ENCODE peak calls at places on chromosomes 2 and 18, in nine cellular contexts. S, R, L, O, M, G, T, U and E are unnamed samples.
A peak's percentile ranks its signal among the peaks of the same experiment; 100 is the strongest.

GRCh38 chr2:29810956-29811355 is 110.4 kb downstream of the ALK start:
- DNase-seq in S (peak; percentile 5), R (no peak), L (no peak), O (no peak), M (no peak), G (no peak), T (no peak), U (no peak), E (no peak)

GRCh38 chr2:76381624-76382023 is 670.9 kb upstream of the GCFC2 start:
- DNase-seq in S (no peak), R (no peak), L (no peak), O (no peak), M (no peak), G (no peak), T (no peak), U (no peak), E (no peak)

GRCh38 chr18:74796928-74797576 is 199.4 kb downstream of the ZNF407 start:
- DNase-seq in S (peak; percentile 46), R (peak; percentile 59), L (no peak), O (peak; percentile 44), M (no peak), G (peak; percentile 24), T (peak; percentile 34), U (no peak), E (no peak)

GRCh38 chr2:174184504-174184903 is 63.8 kb downstream of the OLA1 start:
- DNase-seq in S (no peak), R (no peak), L (no peak), O (no peak), M (no peak), G (no peak), T (no peak), U (no peak), E (no peak)

GRCh38 chr2:149661844-149662243 is 74.3 kb upstream of the MMADHC start:
- DNase-seq in S (peak; percentile 86), R (peak; percentile 71), L (no peak), O (peak; percentile 41), M (no peak), G (peak; percentile 37), T (peak; percentile 60), U (peak; percentile 30), E (no peak)

GRCh38 chr2:213199871-213200270 is 48.5 kb upstream of the IKZF2 start:
- DNase-seq in S (no peak), R (peak; percentile 63), L (no peak), O (peak; percentile 79), M (no peak), G (no peak), T (no peak), U (no peak), E (no peak)

GRCh38 chr2:109644571-109645275 is 30.6 kb downstream of the SOWAHC start:
- DNase-seq in S (peak; percentile 38), R (no peak), L (peak; percentile 61), O (no peak), M (no peak), G (no peak), T (no peak), U (peak; percentile 40), E (no peak)

GRCh38 chr2:56741601-56742102 is 557.9 kb downstream of the CCDC85A start:
- DNase-seq in S (peak; percentile 93), R (peak; percentile 92), L (peak; percentile 60), O (peak; percentile 88), M (no peak), G (no peak), T (peak; percentile 77), U (peak; percentile 58), E (peak; percentile 29)

GRCh38 chr18:62716679-62717058 is 1.3 kb downstream of the PHLPP1 start:
- DNase-seq in S (peak; percentile 39), R (no peak), L (no peak), O (peak; percentile 14), M (peak; percentile 51), G (no peak), T (no peak), U (peak; percentile 53), E (no peak)

GRCh38 chr2:239824051-239824694 is 201.0 kb downstream of the NDUFA10 start:
- DNase-seq in S (peak; percentile 91), R (no peak), L (peak; percentile 48), O (no peak), M (peak; percentile 9), G (no peak), T (peak; percentile 29), U (peak; percentile 40), E (no peak)

GRCh38 chr2:41414486-41415230 is 633.2 kb upstream of the PKDCC start:
- DNase-seq in S (peak; percentile 81), R (peak; percentile 65), L (no peak), O (peak; percentile 20), M (no peak), G (no peak), T (no peak), U (no peak), E (peak; percentile 17)

GRCh38 chr2:10608273-10608672 is 81.5 kb downstream of the NOL10 start:
- DNase-seq in S (peak; percentile 33), R (no peak), L (no peak), O (no peak), M (no peak), G (no peak), T (no peak), U (no peak), E (no peak)

GRCh38 chr18:59957957-59958356 is 58.2 kb downstream of the PMAIP1 start:
- DNase-seq in S (peak; percentile 74), R (peak; percentile 49), L (no peak), O (peak; percentile 66), M (peak; percentile 61), G (peak; percentile 41), T (peak; percentile 41), U (no peak), E (peak; percentile 43)

GRCh38 chr2:215728504-215729065 is 284.8 kb downstream of the MREG start:
- DNase-seq in S (peak; percentile 91), R (peak; percentile 98), L (no peak), O (peak; percentile 99), M (no peak), G (peak; percentile 72), T (no peak), U (peak; percentile 59), E (peak; percentile 78)

GRCh38 chr2:110876167-110876999 is 144.0 kb downstream of the ACOXL start:
- DNase-seq in S (no peak), R (no peak), L (no peak), O (no peak), M (no peak), G (no peak), T (no peak), U (no peak), E (no peak)
- TF ChIP-seq CTCF in S (peak; percentile 53), R (no peak), L (no peak), O (no peak), M (no peak), G (no peak), T (no peak), U (no peak), E (peak; percentile 12)

DNA sequence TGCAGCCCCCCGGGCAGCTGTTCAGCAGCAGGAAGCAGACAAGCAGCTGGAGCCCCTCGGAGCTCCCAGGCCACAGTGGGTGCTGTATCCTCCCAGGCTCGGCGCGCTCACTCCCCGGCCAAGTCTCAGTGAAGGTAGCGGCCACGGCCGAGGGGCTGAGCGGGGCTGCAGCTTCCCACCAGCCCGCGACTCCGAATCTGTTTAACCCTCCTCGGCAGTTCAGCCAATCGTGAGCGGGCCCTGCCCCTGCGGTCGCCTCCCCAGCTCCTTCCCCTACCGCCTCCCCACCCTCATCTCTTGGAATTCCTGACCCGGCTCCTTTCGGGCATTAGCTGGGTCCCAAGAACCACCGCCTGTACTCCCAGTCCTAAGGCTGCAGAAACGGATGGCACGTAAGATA is at the start of gene RESP18:
- DNase-seq in S (no peak), R (no peak), L (no peak), O (no peak), M (no peak), G (no peak), T (no peak), U (no peak), E (no peak)
- H3K4me3 ChIP-seq in S (no peak within 1 kb of the TSS), R (no peak within 1 kb of the TSS), L (no peak within 1 kb of the TSS), O (no peak within 1 kb of the TSS), M (no peak within 1 kb of the TSS), G (no peak within 1 kb of the TSS), T (no peak within 1 kb of the TSS), U (no peak within 1 kb of the TSS), E (no peak within 1 kb of the TSS)

GRCh38 chr2:186594001-186594722 is 4.3 kb downstream of the ITGAV start:
- DNase-seq in S (no peak), R (no peak), L (no peak), O (no peak), M (no peak), G (no peak), T (no peak), U (no peak), E (no peak)

GRCh38 chr2:186595219-186595618 is 5.4 kb downstream of the ITGAV start:
- DNase-seq in S (peak; percentile 23), R (peak; percentile 56), L (no peak), O (peak; percentile 63), M (no peak), G (no peak), T (no peak), U (no peak), E (no peak)

GRCh38 chr2:186590538-186591441 is 934 bp downstream of the ITGAV start:
- DNase-seq in S (peak; percentile 64), R (peak; percentile 87), L (no peak), O (peak; percentile 57), M (peak; percentile 25), G (no peak), T (no peak), U (no peak), E (no peak)

GRCh38 chr2:186589733-186590537 is at the start of gene ITGAV:
- DNase-seq in S (peak; percentile 90), R (peak; percentile 95), L (peak; percentile 92), O (peak; percentile 90), M (peak; percentile 84), G (peak; percentile 62), T (peak; percentile 77), U (peak; percentile 98), E (peak; percentile 65)

GRCh38 chr2:186592137-186592875 is 2.5 kb downstream of the ITGAV start:
- DNase-seq in S (no peak), R (no peak), L (no peak), O (no peak), M (no peak), G (no peak), T (no peak), U (no peak), E (no peak)
- TF ChIP-seq CTCF in S (no peak), R (no peak), L (no peak), O (no peak), M (no peak), G (no peak), T (no peak), U (no peak), E (no peak)

GRCh38 chr18:61400714-61401113 is 67.5 kb downstream of the CDH20 start:
- DNase-seq in S (peak; percentile 12), R (peak; percentile 62), L (no peak), O (peak; percentile 72), M (no peak), G (peak; percentile 7), T (peak; percentile 10), U (no peak), E (no peak)

GRCh38 chr18:61398961-61399632 is 65.9 kb downstream of the CDH20 start:
- DNase-seq in S (no peak), R (peak; percentile 51), L (no peak), O (peak; percentile 79), M (no peak), G (peak; percentile 16), T (no peak), U (no peak), E (peak; percentile 61)

GRCh38 chr18:61397222-61397621 is 64.0 kb downstream of the CDH20 start:
- DNase-seq in S (no peak), R (no peak), L (no peak), O (no peak), M (no peak), G (no peak), T (no peak), U (no peak), E (no peak)

GRCh38 chr18:61400016-61400630 is 66.9 kb downstream of the CDH20 start:
- DNase-seq in S (no peak), R (peak; percentile 10), L (no peak), O (no peak), M (no peak), G (no peak), T (no peak), U (no peak), E (no peak)

GRCh38 chr18:61394983-61395382 is 61.8 kb downstream of the CDH20 start:
- DNase-seq in S (no peak), R (peak; percentile 22), L (no peak), O (no peak), M (no peak), G (no peak), T (no peak), U (no peak), E (no peak)
- H3K4me3 ChIP-seq in S (no peak overlapping the region), R (no peak overlapping the region), L (no peak overlapping the region), O (no peak overlapping the region), M (no peak overlapping the region), G (no peak overlapping the region), T (no peak overlapping the region), U (no peak overlapping the region), E (no peak overlapping the region)